ENCODE peak calls at places on chromosomes 1 and 21, in four cellular contexts. D is K562, J is HepG2, G is H1. E is an unnamed sample.

GRCh38 chr1:200184196-200184595 is 156.7 kb downstream of the NR5A2 start:
- DNase-seq in D (no peak), J (no peak), G (no peak), E (peak)

GRCh38 chr1:107590895-107591622 is 373.9 kb downstream of the VAV3 start:
- DNase-seq in D (no peak), J (no peak), G (no peak), E (no peak)

GRCh38 chr1:233020441-233020840 is 70.0 kb downstream of the NTPCR start:
- DNase-seq in J (no peak), D (no peak), G (no peak), E (no peak)

GRCh38 chr1:165352109-165352441 is 4.4 kb downstream of the LMX1A start:
- DNase-seq in G (no peak), J (no peak), D (no peak), E (no peak)

GRCh38 chr1:211381481-211382181 is 55.0 kb downstream of the TRAF5 start:
- DNase-seq in J (no peak), G (no peak), D (no peak), E (no peak)

GRCh38 chr1:5646486-5646885 is 345.7 kb downstream of the NPHP4 start:
- DNase-seq in J (peak), D (peak), G (no peak), E (no peak)

GRCh38 chr1:37513795-37514349 is 694 bp downstream of the MEAF6 start:
- DNase-seq in D (peak), J (peak), G (no peak), E (no peak)

GRCh38 chr1:230422221-230422981 is 3.7 kb downstream of the PGBD5 start:
- DNase-seq in G (no peak), J (no peak), D (no peak), E (no peak)

GRCh38 chr21:42849759-42850412 is 29.5 kb downstream of the WDR4 start:
- DNase-seq in J (no peak), D (no peak), G (no peak), E (no peak)

GRCh38 chr1:95951291-95951690 is 717.3 kb downstream of the RWDD3 start:
- DNase-seq in D (no peak), G (no peak), J (no peak), E (no peak)

GRCh38 chr1:43221256-43221778 is 48.5 kb upstream of the TMEM125 start:
- DNase-seq in D (no peak), G (no peak), J (no peak), E (no peak)

GRCh38 chr1:39635871-39636210 is 3.6 kb downstream of the HEYL start:
- DNase-seq in D (no peak), G (no peak), J (no peak), E (no peak)

GRCh38 chr1:228308628-228309547 is 97.7 kb downstream of the TRIM11 start:
- DNase-seq in J (peak), G (no peak), D (no peak), E (peak)

GRCh38 chr1:184185346-184185745 is 133.8 kb downstream of the TSEN15 start:
- DNase-seq in J (no peak), D (no peak), G (no peak), E (no peak)

GRCh38 chr21:42997053-42997452 is 22.7 kb downstream of the PKNOX1 start:
- DNase-seq in D (no peak), J (no peak), G (no peak), E (no peak)

GRCh38 chr1:40390857-40391256 is 17.3 kb downstream of the SMAP2 start:
- DNase-seq in D (no peak), G (no peak), J (no peak), E (no peak)

GRCh38 chr1:64956733-64957441 is 9.5 kb downstream of the JAK1 start:
- DNase-seq in D (peak), J (no peak), G (no peak), E (no peak)

GRCh38 chr1:185541861-185542260 is 192.3 kb upstream of the HMCN1 start:
- DNase-seq in G (no peak), J (no peak), D (no peak), E (no peak)

GRCh38 chr1:23470282-23471070 is 13.5 kb downstream of the ASAP3 start:
- DNase-seq in G (no peak), D (no peak), J (no peak), E (no peak)

GRCh38 chr1:175481126-175482071 is 262.0 kb downstream of the TNR start:
- DNase-seq in D (peak), J (no peak), G (no peak), E (peak)

GRCh38 chr1:25620211-25620610 is 3.6 kb downstream of the MAN1C1 start:
- DNase-seq in J (no peak), D (no peak), G (no peak), E (no peak)

GRCh38 chr1:25620701-25621350 is 4.2 kb downstream of the MAN1C1 start:
- DNase-seq in J (no peak), D (no peak), G (no peak), E (no peak)

GRCh38 chr1:25617626-25618432 is 1.2 kb downstream of the MAN1C1 start:
- DNase-seq in G (no peak), D (no peak), J (no peak), E (no peak)

GRCh38 chr1:25618433-25618808 is 1.8 kb downstream of the MAN1C1 start:
- DNase-seq in D (no peak), J (no peak), G (no peak), E (no peak)

GRCh38 chr1:25619101-25619890 is 2.7 kb downstream of the MAN1C1 start:
- DNase-seq in D (peak), G (peak), J (no peak), E (no peak)
- TF ChIP-seq PHF8 in D (no peak), G (no peak), J (no peak), E (no peak)

GRCh38 chr1:26021647-26022403 is at the start of gene EXTL1:
- DNase-seq in J (no peak), G (peak), D (no peak), E (no peak)
- H3K27ac ChIP-seq in J (no peak), G (no peak), D (no peak), E (no peak)

GRCh38 chr1:225763815-225764548 is 13.6 kb upstream of the SRP9 start:
- DNase-seq in J (no peak), G (no peak), D (no peak), E (no peak)
- TF ChIP-seq PHF8 in J (no peak), G (no peak), D (no peak), E (no peak)

GRCh38 chr1:77400781-77401180 is 119.0 kb downstream of the AK5 start:
- DNase-seq in J (no peak), D (no peak), G (no peak), E (no peak)
- H3K27ac ChIP-seq in J (no peak), D (no peak), G (no peak), E (no peak)

GRCh38 chr1:154940213-154940879 is 3.8 kb upstream of the PMVK start:
- DNase-seq in D (no peak), G (no peak), J (no peak), E (no peak)
- TF ChIP-seq PHF8 in D (no peak), G (no peak), J (no peak), E (no peak)